ENCODE peak calls at places on chromosomes 3 and 15, in nine cellular contexts. L, O, I, Y, R, H, G, C and A are unnamed samples.

GRCh38 chr3:159733194-159733860 is 255.3 kb upstream of the IL12A start:
- DNase-seq in H (no peak), I (peak), C (no peak), R (peak), L (no peak), G (no peak), Y (no peak), O (peak), A (peak)

GRCh38 chr3:19272296-19272695 is 124.0 kb downstream of the KCNH8 start:
- DNase-seq in C (no peak), R (no peak), G (no peak), H (no peak), O (no peak), I (no peak), Y (no peak), L (no peak), A (no peak)

GRCh38 chr15:34065261-34065660 is 26.3 kb upstream of the AVEN start:
- DNase-seq in H (no peak), G (no peak), L (no peak), Y (no peak), I (no peak), R (no peak), O (no peak), C (no peak), A (no peak)

GRCh38 chr15:40307421-40308165 is at the start of gene PLCB2:
- DNase-seq in Y (peak), R (no peak), I (no peak), O (no peak), C (peak), G (peak), L (no peak), H (peak), A (no peak)

GRCh38 chr3:140023616-140024530 is 88.9 kb downstream of the CLSTN2 start:
- DNase-seq in H (no peak), I (no peak), O (no peak), Y (no peak), R (no peak), L (no peak), C (peak), G (no peak), A (no peak)

GRCh38 chr3:8239718-8240698 is 261.6 kb upstream of the LMCD1 start:
- DNase-seq in H (peak), G (peak), I (peak), O (peak), Y (peak), C (no peak), L (peak), R (peak), A (peak)

GRCh38 chr3:152385761-152386160 is 117.0 kb downstream of the MBNL1 start:
- DNase-seq in O (peak), G (no peak), L (no peak), I (no peak), C (no peak), R (peak), H (no peak), Y (no peak), A (no peak)

GRCh38 chr3:173502983-173503568 is 105.5 kb downstream of the NLGN1 start:
- DNase-seq in L (no peak), R (peak), I (no peak), O (peak), Y (no peak), H (no peak), G (no peak), C (no peak), A (no peak)

GRCh38 chr3:148857321-148857720 is 7.8 kb upstream of the CPA3 start:
- DNase-seq in H (no peak), L (no peak), I (no peak), R (no peak), Y (no peak), G (no peak), O (no peak), C (no peak), A (no peak)

GRCh38 chr3:52268036-52268435 is 10.4 kb downstream of the WDR82 start:
- DNase-seq in Y (no peak), L (no peak), R (no peak), C (no peak), H (no peak), I (peak), G (no peak), O (no peak), A (peak)

GRCh38 chr3:100650651-100651611 is 41.5 kb downstream of the ADGRG7 start:
- DNase-seq in H (no peak), C (no peak), R (peak), O (peak), I (peak), G (no peak), L (no peak), Y (no peak), A (peak)

GRCh38 chr3:160291290-160291908 is 66.2 kb downstream of the C3orf80 start:
- DNase-seq in I (no peak), L (no peak), H (no peak), G (no peak), R (no peak), O (no peak), C (no peak), Y (no peak), A (no peak)

GRCh38 chr3:127406309-127407025 is 118.6 kb upstream of the PRR20G start:
- DNase-seq in I (peak), G (peak), R (no peak), L (peak), C (peak), H (no peak), O (no peak), Y (peak), A (peak)
- TF ChIP-seq CTCF in I (peak), G (no peak), R (no peak), L (peak), C (no peak), H (peak), O (peak), Y (peak), A (peak)

GRCh38 chr3:42651248-42652091 is 2.0 kb upstream of the ZBTB47 start:
- DNase-seq in C (no peak), H (no peak), I (peak), G (peak), Y (no peak), R (peak), L (peak), O (peak), A (peak)
- H3K4me3 ChIP-seq in C (peak), H (no peak), I (no peak), G (no peak), Y (no peak), R (peak), L (no peak), O (peak), A (no peak)

GRCh38 chr3:174620138-174620537 is 239.0 kb upstream of the NAALADL2 start:
- DNase-seq in Y (no peak), R (peak), I (peak), C (no peak), H (no peak), L (no peak), G (no peak), O (peak), A (peak)
- TF ChIP-seq CTCF in Y (peak), R (peak), I (peak), C (peak), H (no peak), L (peak), G (peak), O (peak), A (peak)

DNA sequence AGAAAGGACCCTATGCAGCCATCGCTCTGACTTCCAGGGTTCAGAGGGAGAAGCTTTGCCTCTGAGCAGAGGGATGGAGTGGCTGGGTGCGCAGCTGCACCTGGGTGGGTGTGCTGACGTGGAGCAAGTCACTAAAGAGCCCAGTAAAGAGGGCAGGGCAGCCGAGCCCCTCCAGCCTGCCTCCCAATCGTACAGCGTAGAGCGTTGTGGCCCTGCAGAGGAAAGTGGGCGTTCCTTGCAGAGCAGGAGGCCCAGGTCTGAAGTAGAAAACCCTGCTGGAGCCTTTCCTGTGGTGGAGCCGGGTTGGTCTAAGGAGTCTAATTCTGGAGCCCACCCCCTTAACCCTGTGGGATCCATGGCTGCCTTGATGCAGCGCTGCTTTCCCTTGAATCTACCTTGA is 61.0 kb downstream of the ABTB1 start:
- DNase-seq in O (no peak), G (no peak), Y (no peak), R (no peak), I (no peak), C (no peak), H (no peak), L (no peak), A (no peak)
- H3K4me3 ChIP-seq in O (no peak), G (no peak), Y (no peak), R (no peak), I (no peak), C (no peak), H (no peak), L (no peak), A (no peak)